ENCODE peak calls at places on chromosome 7, in five cellular contexts. Z is fibroblast of gingiva, B is iris pigment epithelial cell, L is iPS-NIHi11, I is AG08395. N is an unnamed sample.

GRCh38 chr7:68684246-68684850 is 913.9 kb upstream of the AUTS2 start:
- DNase-seq in Z (no peak), B (peak), L (no peak), I (no peak), N (peak)

GRCh38 chr7:143431109-143431508 is 12.1 kb upstream of the TAS2R60 start:
- DNase-seq in Z (no peak), B (no peak), L (no peak), I (no peak), N (no peak)

GRCh38 chr7:81857385-81857784 is 87.5 kb upstream of the HGF start:
- DNase-seq in Z (peak), B (peak), L (no peak), I (no peak), N (peak)

GRCh38 chr7:50537417-50537816 is 27.8 kb downstream of the DDC start:
- DNase-seq in Z (no peak), B (no peak), L (no peak), I (no peak), N (no peak)

GRCh38 chr7:70775570-70776156 is 356.3 kb upstream of the GALNT17 start:
- DNase-seq in Z (no peak), B (peak), L (no peak), I (peak), N (peak)

GRCh38 chr7:25894902-25895791 is 256.9 kb upstream of the NFE2L3 start:
- DNase-seq in Z (peak), B (peak), L (peak), I (peak), N (peak)

GRCh38 chr7:25861704-25862253 is 290.2 kb upstream of the NFE2L3 start:
- DNase-seq in Z (no peak), B (no peak), L (no peak), I (no peak), N (no peak)

GRCh38 chr7:24123061-24123460 is 160.9 kb upstream of the NPY start:
- DNase-seq in Z (peak), B (no peak), L (no peak), I (peak), N (no peak)

GRCh38 chr7:131568953-131569352 is 12.5 kb upstream of the PODXL start:
- DNase-seq in Z (no peak), B (no peak), L (no peak), I (no peak), N (no peak)

GRCh38 chr7:21104124-21104500 is 317.4 kb upstream of the SP8 start:
- DNase-seq in Z (no peak), B (no peak), L (no peak), I (no peak), N (no peak)

GRCh38 chr7:43753843-43754242 is 4.6 kb upstream of the BLVRA start:
- DNase-seq in Z (no peak), B (no peak), L (no peak), I (no peak), N (no peak)

GRCh38 chr7:2116086-2116810 is 116.5 kb downstream of the MAD1L1 start:
- DNase-seq in Z (no peak), B (peak), L (no peak), I (no peak), N (no peak)

GRCh38 chr7:131381069-131381838 is 53.6 kb downstream of the MKLN1 start:
- DNase-seq in Z (peak), B (peak), L (no peak), I (peak), N (no peak)

GRCh38 chr7:55423891-55424290 is 58.8 kb downstream of the LANCL2 start:
- DNase-seq in Z (no peak), B (peak), L (no peak), I (no peak), N (no peak)

GRCh38 chr7:140646931-140647647 is 6.5 kb upstream of the DENND2A start:
- DNase-seq in Z (peak), B (peak), L (peak), I (peak), N (peak)

GRCh38 chr7:99201027-99201426 is 6.9 kb downstream of the KPNA7 start:
- DNase-seq in Z (peak), B (peak), L (no peak), I (peak), N (no peak)

GRCh38 chr7:138889566-138889965 is 91.6 kb upstream of the ATP6V0A4 start:
- DNase-seq in Z (no peak), B (peak), L (no peak), I (no peak), N (no peak)

GRCh38 chr7:756928-757560 is 30.0 kb upstream of the PRKAR1B start:
- DNase-seq in Z (no peak), B (no peak), L (no peak), I (no peak), N (no peak)

GRCh38 chr7:37037286-37037685 is 313.0 kb upstream of the AOAH start:
- DNase-seq in Z (no peak), B (no peak), L (no peak), I (no peak), N (no peak)

GRCh38 chr7:100640438-100641410 is 628 bp downstream of the TFR2 start:
- DNase-seq in Z (no peak), B (no peak), L (no peak), I (no peak), N (no peak)

GRCh38 chr7:128450409-128450808 is 5.3 kb upstream of the HILPDA start:
- DNase-seq in Z (no peak), B (no peak), L (no peak), I (no peak), N (no peak)

GRCh38 chr7:29189743-29190201 is 4.8 kb upstream of the CHN2 start:
- DNase-seq in Z (peak), B (peak), L (peak), I (peak), N (peak)

N was measured in ELF-1.